ENCODE peak calls at places on chromosome 18, in seven cellular contexts. J is CD8-positive, alpha-beta memory T cell; X is transverse colon; E is anterior cingulate cortex; L is activated CD4-positive, CD25-positive, alpha-beta regulatory T cell; Y is activated T-cell treated with anti-CD3 and anti-CD28 coated beads for 1 hour; C is adrenal gland. S is an unnamed sample.
A peak's percentile ranks its signal among the peaks of the same experiment; 100 is the strongest.

GRCh38 chr18:9364242-9364641 is 29.7 kb downstream of the TWSG1 start:
- DNase-seq in J (no peak), X (no peak), E (no peak), L (no peak), Y (no peak), C (no peak), S (no peak)

GRCh38 chr18:73318732-73319479 is 451.1 kb upstream of the NETO1 start:
- DNase-seq in J (no peak), X (no peak), E (no peak), L (no peak), Y (no peak), C (no peak), S (no peak)

GRCh38 chr18:76495435-76496199 is 575 bp upstream of the ZNF516 start:
- DNase-seq in J (no peak), X (peak; percentile 57), E (no peak), L (no peak), Y (no peak), C (peak; percentile 81), S (no peak)

GRCh38 chr18:13725566-13726227 is 661 bp downstream of the FAM210A start:
- DNase-seq in J (peak; percentile 52), X (no peak), E (no peak), L (no peak), Y (peak; percentile 4), C (no peak), S (no peak)

GRCh38 chr18:2948038-2948437 is 64.9 kb downstream of the LPIN2 start:
- DNase-seq in J (no peak), X (no peak), E (no peak), L (no peak), Y (no peak), C (no peak), S (peak; percentile 57)

GRCh38 chr18:65146615-65147014 is 604.2 kb upstream of the CDH7 start:
- DNase-seq in J (no peak), X (no peak), E (no peak), L (no peak), Y (no peak), C (no peak), S (no peak)

GRCh38 chr18:26405190-26405781 is 143.1 kb downstream of the KCTD1 start:
- DNase-seq in J (no peak), X (peak; percentile 15), E (peak; percentile 21), L (no peak), Y (no peak), C (peak; percentile 67), S (peak; percentile 37)

GRCh38 chr18:55406374-55407045 is 181.5 kb downstream of the TCF4 start:
- DNase-seq in J (no peak), X (no peak), E (no peak), L (no peak), Y (no peak), C (no peak), S (no peak)

GRCh38 chr18:63591725-63592124 is 4.6 kb downstream of the SERPINB13 start:
- DNase-seq in J (no peak), X (no peak), E (no peak), L (no peak), Y (no peak), C (no peak), S (no peak)

GRCh38 chr18:46283895-46284295 is 179.7 kb downstream of the HAUS1 start:
- DNase-seq in J (no peak), X (no peak), E (no peak), L (no peak), Y (no peak), C (no peak), S (no peak)

GRCh38 chr18:2304378-2305175 is 266.7 kb downstream of the METTL4 start:
- DNase-seq in J (no peak), X (no peak), E (no peak), L (no peak), Y (no peak), C (no peak), S (no peak)

GRCh38 chr18:4264347-4264791 is 190.7 kb downstream of the DLGAP1 start:
- DNase-seq in J (no peak), X (no peak), E (no peak), L (no peak), Y (no peak), C (peak; percentile 21), S (no peak)

GRCh38 chr18:61549411-61549810 is 216.2 kb downstream of the CDH20 start:
- DNase-seq in J (no peak), X (no peak), E (no peak), L (no peak), Y (no peak), C (no peak), S (peak; percentile 52)

GRCh38 chr18:70249118-70249517 is 39.7 kb upstream of the SOCS6 start:
- DNase-seq in J (no peak), X (no peak), E (no peak), L (no peak), Y (no peak), C (no peak), S (no peak)

GRCh38 chr18:26536032-26536431 is 12.3 kb downstream of the KCTD1 start:
- DNase-seq in J (no peak), X (no peak), E (no peak), L (no peak), Y (no peak), C (no peak), S (no peak)

S was measured in prostate gland.